ENCODE peak calls at places on chromosome 14, in eight cellular contexts. One of them, this sample, is unnamed.

GRCh38 chr14:77027538-77028383 is 747 bp downstream of the IRF2BPL start:
- DNase-seq in retina: peak; percentile 84
- DNase-seq in AG09309: no peak
- DNase-seq in Right ventricle myocardium superior: peak; percentile 83
- DNase-seq in A549: peak; percentile 81
- DNase-seq in A172: peak; percentile 40
- DNase-seq in Ammon's horn: peak; percentile 67
- DNase-seq in NCI-H774: no peak
- DNase-seq in this sample: peak; percentile 60

GRCh38 chr14:79831198-79831890 is 380.0 kb downstream of the DIO2 start:
- DNase-seq in retina: no peak
- DNase-seq in AG09309: no peak
- DNase-seq in Right ventricle myocardium superior: no peak
- DNase-seq in A549: no peak
- DNase-seq in A172: no peak
- DNase-seq in Ammon's horn: peak; percentile 38
- DNase-seq in NCI-H774: no peak
- DNase-seq in this sample: no peak

GRCh38 chr14:68653754-68654153 is 139.1 kb downstream of the ZFP36L1 start:
- DNase-seq in retina: no peak
- DNase-seq in AG09309: no peak
- DNase-seq in Right ventricle myocardium superior: no peak
- DNase-seq in A549: no peak
- DNase-seq in A172: no peak
- DNase-seq in Ammon's horn: no peak
- DNase-seq in NCI-H774: no peak
- DNase-seq in this sample: no peak

GRCh38 chr14:50830044-50830931 is 674 bp downstream of the NIN start:
- DNase-seq in retina: peak; percentile 93
- DNase-seq in AG09309: no peak
- DNase-seq in Right ventricle myocardium superior: peak; percentile 66
- DNase-seq in A549: peak; percentile 24
- DNase-seq in A172: no peak
- DNase-seq in Ammon's horn: peak; percentile 60
- DNase-seq in NCI-H774: no peak
- DNase-seq in this sample: peak; percentile 47

GRCh38 chr14:67650161-67650560 is 24.3 kb downstream of the VTI1B start:
- DNase-seq in retina: no peak
- DNase-seq in AG09309: no peak
- DNase-seq in Right ventricle myocardium superior: no peak
- DNase-seq in A549: no peak
- DNase-seq in A172: no peak
- DNase-seq in Ammon's horn: peak; percentile 54
- DNase-seq in NCI-H774: no peak
- DNase-seq in this sample: no peak

GRCh38 chr14:106547735-106548550 is 1021.6 kb downstream of the TMEM121 start:
- DNase-seq in retina: no peak
- DNase-seq in AG09309: no peak
- DNase-seq in Right ventricle myocardium superior: no peak
- DNase-seq in A549: no peak
- DNase-seq in A172: no peak
- DNase-seq in Ammon's horn: no peak
- DNase-seq in NCI-H774: no peak
- DNase-seq in this sample: no peak

GRCh38 chr14:70995671-70996070 is 88.4 kb downstream of the PCNX1 start:
- DNase-seq in retina: no peak
- DNase-seq in AG09309: no peak
- DNase-seq in Right ventricle myocardium superior: no peak
- DNase-seq in A549: peak; percentile 76
- DNase-seq in A172: no peak
- DNase-seq in Ammon's horn: no peak
- DNase-seq in NCI-H774: no peak
- DNase-seq in this sample: no peak

GRCh38 chr14:95197498-95198010 is 40.2 kb upstream of the DICER1 start:
- DNase-seq in retina: no peak
- DNase-seq in AG09309: no peak
- DNase-seq in Right ventricle myocardium superior: no peak
- DNase-seq in A549: no peak
- DNase-seq in A172: no peak
- DNase-seq in Ammon's horn: no peak
- DNase-seq in NCI-H774: peak; percentile 1
- DNase-seq in this sample: no peak

GRCh38 chr14:24339284-24340151 is at the start of gene RIPK3:
- DNase-seq in retina: peak; percentile 38
- DNase-seq in AG09309: no peak
- DNase-seq in Right ventricle myocardium superior: peak; percentile 77
- DNase-seq in A549: no peak
- DNase-seq in A172: no peak
- DNase-seq in Ammon's horn: no peak
- DNase-seq in NCI-H774: peak; percentile 41
- DNase-seq in this sample: peak; percentile 47

GRCh38 chr14:98189521-98189920 is 1082.5 kb downstream of the BCL11B start:
- DNase-seq in retina: no peak
- DNase-seq in AG09309: no peak
- DNase-seq in Right ventricle myocardium superior: no peak
- DNase-seq in A549: no peak
- DNase-seq in A172: no peak
- DNase-seq in Ammon's horn: no peak
- DNase-seq in NCI-H774: no peak
- DNase-seq in this sample: peak; percentile 22

GRCh38 chr14:20757963-20758362 is 10.2 kb upstream of the EDDM3B start:
- DNase-seq in retina: no peak
- DNase-seq in AG09309: no peak
- DNase-seq in Right ventricle myocardium superior: no peak
- DNase-seq in A549: no peak
- DNase-seq in A172: no peak
- DNase-seq in Ammon's horn: peak; percentile 17
- DNase-seq in NCI-H774: no peak
- DNase-seq in this sample: peak; percentile 19

GRCh38 chr14:26414933-26415332 is 182.9 kb downstream of the NOVA1 start:
- DNase-seq in retina: no peak
- DNase-seq in AG09309: no peak
- DNase-seq in Right ventricle myocardium superior: no peak
- DNase-seq in A549: peak; percentile 2
- DNase-seq in A172: no peak
- DNase-seq in Ammon's horn: no peak
- DNase-seq in NCI-H774: no peak
- DNase-seq in this sample: no peak

GRCh38 chr14:51846631-51847488 is 13.6 kb upstream of the GNG2 start:
- DNase-seq in retina: peak; percentile 91
- DNase-seq in AG09309: no peak
- DNase-seq in Right ventricle myocardium superior: peak; percentile 51
- DNase-seq in A549: no peak
- DNase-seq in A172: no peak
- DNase-seq in Ammon's horn: peak; percentile 63
- DNase-seq in NCI-H774: peak; percentile 75
- DNase-seq in this sample: peak; percentile 93

GRCh38 chr14:33851366-33851765 is 99.5 kb downstream of the EGLN3 start:
- DNase-seq in retina: no peak
- DNase-seq in AG09309: no peak
- DNase-seq in Right ventricle myocardium superior: no peak
- DNase-seq in A549: no peak
- DNase-seq in A172: no peak
- DNase-seq in Ammon's horn: no peak
- DNase-seq in NCI-H774: no peak
- DNase-seq in this sample: no peak

GRCh38 chr14:75440733-75441474 is 13.1 kb downstream of the JDP2 start:
- DNase-seq in retina: no peak
- DNase-seq in AG09309: peak; percentile 74
- DNase-seq in Right ventricle myocardium superior: peak; percentile 68
- DNase-seq in A549: no peak
- DNase-seq in A172: no peak
- DNase-seq in Ammon's horn: peak; percentile 42
- DNase-seq in NCI-H774: no peak
- DNase-seq in this sample: no peak

GRCh38 chr14:61754627-61755381 is 7.4 kb upstream of the SNAPC1 start:
- DNase-seq in retina: no peak
- DNase-seq in AG09309: no peak
- DNase-seq in Right ventricle myocardium superior: no peak
- DNase-seq in A549: no peak
- DNase-seq in A172: no peak
- DNase-seq in Ammon's horn: no peak
- DNase-seq in NCI-H774: no peak
- DNase-seq in this sample: no peak

GRCh38 chr14:93976477-93977057 is at the start of gene ASB2:
- DNase-seq in retina: no peak
- DNase-seq in AG09309: no peak
- DNase-seq in Right ventricle myocardium superior: no peak
- DNase-seq in A549: no peak
- DNase-seq in A172: no peak
- DNase-seq in Ammon's horn: no peak
- DNase-seq in NCI-H774: no peak
- DNase-seq in this sample: no peak

GRCh38 chr14:49677643-49678042 is 10.4 kb downstream of the POLE2 start:
- DNase-seq in retina: no peak
- DNase-seq in AG09309: no peak
- DNase-seq in Right ventricle myocardium superior: no peak
- DNase-seq in A549: no peak
- DNase-seq in A172: no peak
- DNase-seq in Ammon's horn: no peak
- DNase-seq in NCI-H774: no peak
- DNase-seq in this sample: no peak

GRCh38 chr14:102900631-102901571 is 21.6 kb upstream of the AMN start:
- DNase-seq in retina: no peak
- DNase-seq in AG09309: no peak
- DNase-seq in Right ventricle myocardium superior: no peak
- DNase-seq in A549: no peak
- DNase-seq in A172: no peak
- DNase-seq in Ammon's horn: no peak
- DNase-seq in NCI-H774: no peak
- DNase-seq in this sample: no peak

GRCh38 chr14:97824218-97824617 is 1027.0 kb downstream of the VRK1 start:
- DNase-seq in retina: no peak
- DNase-seq in AG09309: no peak
- DNase-seq in Right ventricle myocardium superior: no peak
- DNase-seq in A549: no peak
- DNase-seq in A172: no peak
- DNase-seq in Ammon's horn: no peak
- DNase-seq in NCI-H774: no peak
- DNase-seq in this sample: no peak

GRCh38 chr14:32998433-32998832 is 59.8 kb downstream of the NPAS3 start:
- DNase-seq in retina: no peak
- DNase-seq in AG09309: peak; percentile 14
- DNase-seq in Right ventricle myocardium superior: no peak
- DNase-seq in A549: no peak
- DNase-seq in A172: peak; percentile 4
- DNase-seq in Ammon's horn: no peak
- DNase-seq in NCI-H774: no peak
- DNase-seq in this sample: no peak

GRCh38 chr14:95619785-95620417 is 66.3 kb upstream of the TCL1B start:
- DNase-seq in retina: no peak
- DNase-seq in AG09309: no peak
- DNase-seq in Right ventricle myocardium superior: no peak
- DNase-seq in A549: no peak
- DNase-seq in A172: no peak
- DNase-seq in Ammon's horn: no peak
- DNase-seq in NCI-H774: peak; percentile 43
- DNase-seq in this sample: no peak

GRCh38 chr14:54652188-54652889 is 85.4 kb downstream of the SAMD4A start:
- DNase-seq in retina: no peak
- DNase-seq in AG09309: peak; percentile 99
- DNase-seq in Right ventricle myocardium superior: peak; percentile 87
- DNase-seq in A549: peak; percentile 94
- DNase-seq in A172: peak; percentile 95
- DNase-seq in Ammon's horn: peak; percentile 65
- DNase-seq in NCI-H774: no peak
- DNase-seq in this sample: no peak

GRCh38 chr14:90654831-90655276 is 161.4 kb downstream of the TTC7B start:
- DNase-seq in retina: no peak
- DNase-seq in AG09309: no peak
- DNase-seq in Right ventricle myocardium superior: no peak
- DNase-seq in A549: no peak
- DNase-seq in A172: peak; percentile 51
- DNase-seq in Ammon's horn: no peak
- DNase-seq in NCI-H774: no peak
- DNase-seq in this sample: no peak

GRCh38 chr14:50038398-50039119 is 77.8 kb downstream of the VCPKMT start:
- DNase-seq in retina: no peak
- DNase-seq in AG09309: peak; percentile 97
- DNase-seq in Right ventricle myocardium superior: no peak
- DNase-seq in A549: peak; percentile 64
- DNase-seq in A172: peak; percentile 85
- DNase-seq in Ammon's horn: peak; percentile 45
- DNase-seq in NCI-H774: no peak
- DNase-seq in this sample: no peak

GRCh38 chr14:89845346-89845745 is 109.2 kb downstream of the EFCAB11 start:
- DNase-seq in retina: no peak
- DNase-seq in AG09309: peak; percentile 64
- DNase-seq in Right ventricle myocardium superior: no peak
- DNase-seq in A549: peak; percentile 78
- DNase-seq in A172: no peak
- DNase-seq in Ammon's horn: no peak
- DNase-seq in NCI-H774: no peak
- DNase-seq in this sample: no peak

GRCh38 chr14:87430810-87431209 is 562.2 kb downstream of the GALC start:
- DNase-seq in retina: no peak
- DNase-seq in AG09309: no peak
- DNase-seq in Right ventricle myocardium superior: no peak
- DNase-seq in A549: peak; percentile 41
- DNase-seq in A172: peak; percentile 36
- DNase-seq in Ammon's horn: no peak
- DNase-seq in NCI-H774: no peak
- DNase-seq in this sample: no peak

GRCh38 chr14:92321701-92322100 is 1.3 kb upstream of the SLC24A4 start:
- DNase-seq in retina: no peak
- DNase-seq in AG09309: no peak
- DNase-seq in Right ventricle myocardium superior: no peak
- DNase-seq in A549: no peak
- DNase-seq in A172: no peak
- DNase-seq in Ammon's horn: no peak
- DNase-seq in NCI-H774: no peak
- DNase-seq in this sample: no peak

GRCh38 chr14:75886661-75887348 is 95.0 kb downstream of the TGFB3 start:
- DNase-seq in retina: no peak
- DNase-seq in AG09309: no peak
- DNase-seq in Right ventricle myocardium superior: no peak
- DNase-seq in A549: no peak
- DNase-seq in A172: no peak
- DNase-seq in Ammon's horn: no peak
- DNase-seq in NCI-H774: no peak
- DNase-seq in this sample: no peak

This sample was measured in central memory CD8-positive, alpha-beta T cell.